ENCODE peak calls at places on chromosomes 3 and 15, in five cellular contexts. One of them, this sample, is unnamed.

GRCh38 chr3:99344216-99344615 is 294.2 kb upstream of the COL8A1 start:
- DNase-seq in HT1080: no peak
- DNase-seq in SJSA1: no peak
- DNase-seq in activated CD4-positive, alpha-beta T cell treated with anti-CD3 and anti-CD28 coated beads for 36 hours: no peak
- DNase-seq in left cardiac atrium: no peak
- DNase-seq in this sample: no peak

GRCh38 chr3:61685755-61686154 is 124.4 kb downstream of the PTPRG start:
- DNase-seq in HT1080: peak; percentile 10
- DNase-seq in SJSA1: no peak
- DNase-seq in activated CD4-positive, alpha-beta T cell treated with anti-CD3 and anti-CD28 coated beads for 36 hours: no peak
- DNase-seq in left cardiac atrium: no peak
- DNase-seq in this sample: no peak

GRCh38 chr15:52257734-52258062 is 37.9 kb downstream of the MYO5C start:
- DNase-seq in SJSA1: no peak
- DNase-seq in HT1080: no peak
- DNase-seq in left cardiac atrium: no peak
- DNase-seq in activated CD4-positive, alpha-beta T cell treated with anti-CD3 and anti-CD28 coated beads for 36 hours: no peak
- DNase-seq in this sample: no peak

GRCh38 chr3:69869643-69870042 is 129.9 kb upstream of the SAMMSON start:
- DNase-seq in left cardiac atrium: no peak
- DNase-seq in activated CD4-positive, alpha-beta T cell treated with anti-CD3 and anti-CD28 coated beads for 36 hours: no peak
- DNase-seq in SJSA1: no peak
- DNase-seq in HT1080: peak; percentile 42
- DNase-seq in this sample: no peak

GRCh38 chr3:191133359-191133758 is 65.7 kb upstream of the OSTN start:
- DNase-seq in SJSA1: no peak
- DNase-seq in HT1080: no peak
- DNase-seq in left cardiac atrium: no peak
- DNase-seq in activated CD4-positive, alpha-beta T cell treated with anti-CD3 and anti-CD28 coated beads for 36 hours: no peak
- DNase-seq in this sample: no peak

GRCh38 chr15:30919877-30920550 is 16.3 kb downstream of the FAN1 start:
- DNase-seq in left cardiac atrium: no peak
- DNase-seq in activated CD4-positive, alpha-beta T cell treated with anti-CD3 and anti-CD28 coated beads for 36 hours: no peak
- DNase-seq in HT1080: no peak
- DNase-seq in SJSA1: no peak
- DNase-seq in this sample: no peak

GRCh38 chr3:61451841-61452240 is 109.5 kb upstream of the PTPRG start:
- DNase-seq in left cardiac atrium: no peak
- DNase-seq in SJSA1: peak; percentile 7
- DNase-seq in activated CD4-positive, alpha-beta T cell treated with anti-CD3 and anti-CD28 coated beads for 36 hours: no peak
- DNase-seq in HT1080: peak; percentile 45
- DNase-seq in this sample: no peak

GRCh38 chr15:39110336-39110735 is 470.5 kb upstream of the THBS1 start:
- DNase-seq in left cardiac atrium: no peak
- DNase-seq in activated CD4-positive, alpha-beta T cell treated with anti-CD3 and anti-CD28 coated beads for 36 hours: no peak
- DNase-seq in HT1080: peak; percentile 85
- DNase-seq in SJSA1: peak; percentile 55
- DNase-seq in this sample: no peak

GRCh38 chr15:77027697-77028450 is 32.9 kb downstream of the PSTPIP1 start:
- DNase-seq in SJSA1: no peak
- DNase-seq in HT1080: no peak
- DNase-seq in left cardiac atrium: peak; percentile 48
- DNase-seq in activated CD4-positive, alpha-beta T cell treated with anti-CD3 and anti-CD28 coated beads for 36 hours: peak; percentile 4
- DNase-seq in this sample: no peak

GRCh38 chr3:9402410-9403228 is 5.2 kb downstream of the SETD5 start:
- DNase-seq in activated CD4-positive, alpha-beta T cell treated with anti-CD3 and anti-CD28 coated beads for 36 hours: no peak
- DNase-seq in SJSA1: no peak
- DNase-seq in left cardiac atrium: peak; percentile 47
- DNase-seq in HT1080: peak; percentile 16
- DNase-seq in this sample: no peak

GRCh38 chr15:55868707-55869106 is 124.7 kb downstream of the NEDD4 start:
- DNase-seq in left cardiac atrium: no peak
- DNase-seq in SJSA1: no peak
- DNase-seq in HT1080: peak; percentile 50
- DNase-seq in activated CD4-positive, alpha-beta T cell treated with anti-CD3 and anti-CD28 coated beads for 36 hours: no peak
- DNase-seq in this sample: no peak

GRCh38 chr3:157201648-157202278 is 41.8 kb upstream of the CCNL1 start:
- DNase-seq in left cardiac atrium: no peak
- DNase-seq in HT1080: peak; percentile 53
- DNase-seq in activated CD4-positive, alpha-beta T cell treated with anti-CD3 and anti-CD28 coated beads for 36 hours: no peak
- DNase-seq in SJSA1: peak; percentile 9
- DNase-seq in this sample: no peak

GRCh38 chr3:14461748-14462324 is 59.4 kb downstream of the SLC6A6 start:
- DNase-seq in HT1080: peak; percentile 59
- DNase-seq in left cardiac atrium: no peak
- DNase-seq in activated CD4-positive, alpha-beta T cell treated with anti-CD3 and anti-CD28 coated beads for 36 hours: peak; percentile 64
- DNase-seq in SJSA1: peak; percentile 55
- DNase-seq in this sample: peak; percentile 67

GRCh38 chr3:126342211-126342610 is 15.0 kb downstream of the KLF15 start:
- DNase-seq in left cardiac atrium: no peak
- DNase-seq in SJSA1: no peak
- DNase-seq in activated CD4-positive, alpha-beta T cell treated with anti-CD3 and anti-CD28 coated beads for 36 hours: no peak
- DNase-seq in HT1080: no peak
- DNase-seq in this sample: no peak

GRCh38 chr3:2268779-2269178 is 170.1 kb downstream of the CNTN4 start:
- DNase-seq in left cardiac atrium: no peak
- DNase-seq in SJSA1: no peak
- DNase-seq in HT1080: peak; percentile 1
- DNase-seq in activated CD4-positive, alpha-beta T cell treated with anti-CD3 and anti-CD28 coated beads for 36 hours: no peak
- DNase-seq in this sample: no peak

GRCh38 chr3:48747703-48748102 is 30.7 kb upstream of the IP6K2 start:
- DNase-seq in left cardiac atrium: peak; percentile 32
- DNase-seq in HT1080: no peak
- DNase-seq in activated CD4-positive, alpha-beta T cell treated with anti-CD3 and anti-CD28 coated beads for 36 hours: no peak
- DNase-seq in SJSA1: no peak
- DNase-seq in this sample: no peak

GRCh38 chr15:44130778-44131177 is 64.3 kb downstream of the FRMD5 start:
- DNase-seq in HT1080: no peak
- DNase-seq in left cardiac atrium: no peak
- DNase-seq in SJSA1: no peak
- DNase-seq in activated CD4-positive, alpha-beta T cell treated with anti-CD3 and anti-CD28 coated beads for 36 hours: no peak
- DNase-seq in this sample: no peak

GRCh38 chr15:40770147-40770721 is 454 bp downstream of the C15orf62 start:
- DNase-seq in activated CD4-positive, alpha-beta T cell treated with anti-CD3 and anti-CD28 coated beads for 36 hours: peak; percentile 33
- DNase-seq in left cardiac atrium: no peak
- DNase-seq in SJSA1: no peak
- DNase-seq in HT1080: no peak
- DNase-seq in this sample: no peak

GRCh38 chr3:16515885-16516420 is 2.5 kb upstream of the RFTN1 start:
- DNase-seq in SJSA1: no peak
- DNase-seq in left cardiac atrium: no peak
- DNase-seq in HT1080: no peak
- DNase-seq in activated CD4-positive, alpha-beta T cell treated with anti-CD3 and anti-CD28 coated beads for 36 hours: no peak
- DNase-seq in this sample: no peak

GRCh38 chr3:169146112-169146665 is 517.3 kb downstream of the MECOM start:
- DNase-seq in HT1080: no peak
- DNase-seq in activated CD4-positive, alpha-beta T cell treated with anti-CD3 and anti-CD28 coated beads for 36 hours: peak; percentile 16
- DNase-seq in left cardiac atrium: peak; percentile 75
- DNase-seq in SJSA1: peak; percentile 67
- DNase-seq in this sample: no peak

GRCh38 chr15:56254270-56254669 is 10.6 kb upstream of the RFX7 start:
- DNase-seq in left cardiac atrium: no peak
- DNase-seq in activated CD4-positive, alpha-beta T cell treated with anti-CD3 and anti-CD28 coated beads for 36 hours: no peak
- DNase-seq in HT1080: no peak
- DNase-seq in SJSA1: no peak
- DNase-seq in this sample: no peak

GRCh38 chr3:114673481-114673880 is 379.7 kb downstream of the TIGIT start:
- DNase-seq in HT1080: no peak
- DNase-seq in SJSA1: no peak
- DNase-seq in left cardiac atrium: no peak
- DNase-seq in activated CD4-positive, alpha-beta T cell treated with anti-CD3 and anti-CD28 coated beads for 36 hours: no peak
- DNase-seq in this sample: no peak

GRCh38 chr3:95521396-95521795 is 1293.0 kb upstream of the EPHA6 start:
- DNase-seq in activated CD4-positive, alpha-beta T cell treated with anti-CD3 and anti-CD28 coated beads for 36 hours: no peak
- DNase-seq in left cardiac atrium: no peak
- DNase-seq in SJSA1: no peak
- DNase-seq in HT1080: no peak
- DNase-seq in this sample: no peak

GRCh38 chr15:74901612-74902063 is 5.0 kb downstream of the FAM219B start:
- DNase-seq in SJSA1: peak; percentile 60
- DNase-seq in activated CD4-positive, alpha-beta T cell treated with anti-CD3 and anti-CD28 coated beads for 36 hours: peak; percentile 72
- DNase-seq in left cardiac atrium: no peak
- DNase-seq in HT1080: peak; percentile 55
- DNase-seq in this sample: no peak

GRCh38 chr3:127887321-127887720 is 27.7 kb upstream of the KBTBD12 start:
- DNase-seq in activated CD4-positive, alpha-beta T cell treated with anti-CD3 and anti-CD28 coated beads for 36 hours: no peak
- DNase-seq in HT1080: peak; percentile 94
- DNase-seq in left cardiac atrium: no peak
- DNase-seq in SJSA1: no peak
- DNase-seq in this sample: no peak

GRCh38 chr3:10975695-10976234 is 16.8 kb upstream of the SLC6A1 start:
- DNase-seq in left cardiac atrium: no peak
- DNase-seq in HT1080: no peak
- DNase-seq in SJSA1: no peak
- DNase-seq in activated CD4-positive, alpha-beta T cell treated with anti-CD3 and anti-CD28 coated beads for 36 hours: no peak
- DNase-seq in this sample: no peak

GRCh38 chr15:58530056-58530590 is 98.3 kb downstream of the LIPC start:
- DNase-seq in HT1080: no peak
- DNase-seq in SJSA1: no peak
- DNase-seq in activated CD4-positive, alpha-beta T cell treated with anti-CD3 and anti-CD28 coated beads for 36 hours: no peak
- DNase-seq in left cardiac atrium: no peak
- DNase-seq in this sample: no peak

GRCh38 chr3:180700941-180701340 is 21.7 kb upstream of the CCDC39 start:
- DNase-seq in SJSA1: no peak
- DNase-seq in HT1080: peak; percentile 35
- DNase-seq in activated CD4-positive, alpha-beta T cell treated with anti-CD3 and anti-CD28 coated beads for 36 hours: no peak
- DNase-seq in left cardiac atrium: no peak
- DNase-seq in this sample: no peak

GRCh38 chr15:99618941-99619411 is 53.2 kb downstream of the MEF2A start:
- DNase-seq in left cardiac atrium: no peak
- DNase-seq in HT1080: no peak
- DNase-seq in SJSA1: no peak
- DNase-seq in activated CD4-positive, alpha-beta T cell treated with anti-CD3 and anti-CD28 coated beads for 36 hours: no peak
- DNase-seq in this sample: no peak

GRCh38 chr3:108863799-108864135 is 41.2 kb downstream of the TRAT1 start:
- DNase-seq in HT1080: peak; percentile 60
- DNase-seq in SJSA1: no peak
- DNase-seq in activated CD4-positive, alpha-beta T cell treated with anti-CD3 and anti-CD28 coated beads for 36 hours: no peak
- DNase-seq in left cardiac atrium: no peak
- DNase-seq in this sample: no peak

GRCh38 chr3:105722943-105723556 is 145.8 kb downstream of the CBLB start:
- DNase-seq in activated CD4-positive, alpha-beta T cell treated with anti-CD3 and anti-CD28 coated beads for 36 hours: no peak
- DNase-seq in HT1080: no peak
- DNase-seq in SJSA1: no peak
- DNase-seq in left cardiac atrium: no peak
- DNase-seq in this sample: no peak

GRCh38 chr3:184348057-184348382 is 10.6 kb downstream of the FAM131A start:
- DNase-seq in SJSA1: no peak
- DNase-seq in activated CD4-positive, alpha-beta T cell treated with anti-CD3 and anti-CD28 coated beads for 36 hours: no peak
- DNase-seq in left cardiac atrium: no peak
- DNase-seq in HT1080: no peak
- DNase-seq in this sample: no peak

GRCh38 chr3:95434436-95434835 is 1371.6 kb downstream of the NSUN3 start:
- DNase-seq in left cardiac atrium: no peak
- DNase-seq in activated CD4-positive, alpha-beta T cell treated with anti-CD3 and anti-CD28 coated beads for 36 hours: no peak
- DNase-seq in SJSA1: no peak
- DNase-seq in HT1080: no peak
- DNase-seq in this sample: no peak

GRCh38 chr3:156445117-156445968 is 109.6 kb downstream of the SSR3 start:
- DNase-seq in SJSA1: no peak
- DNase-seq in activated CD4-positive, alpha-beta T cell treated with anti-CD3 and anti-CD28 coated beads for 36 hours: no peak
- DNase-seq in HT1080: peak; percentile 22
- DNase-seq in left cardiac atrium: no peak
- DNase-seq in this sample: no peak

GRCh38 chr3:100068758-100069345 is 45.4 kb downstream of the FILIP1L start:
- DNase-seq in left cardiac atrium: peak; percentile 81
- DNase-seq in SJSA1: peak; percentile 70
- DNase-seq in HT1080: peak; percentile 23
- DNase-seq in activated CD4-positive, alpha-beta T cell treated with anti-CD3 and anti-CD28 coated beads for 36 hours: peak; percentile 90
- DNase-seq in this sample: peak; percentile 43

GRCh38 chr15:100115711-100116090 is 226.1 kb downstream of the ADAMTS17 start:
- DNase-seq in left cardiac atrium: peak; percentile 44
- DNase-seq in SJSA1: no peak
- DNase-seq in HT1080: peak; percentile 62
- DNase-seq in activated CD4-positive, alpha-beta T cell treated with anti-CD3 and anti-CD28 coated beads for 36 hours: no peak
- DNase-seq in this sample: no peak

GRCh38 chr15:71883447-71883846 is 73.1 kb downstream of the NR2E3 start:
- DNase-seq in SJSA1: no peak
- DNase-seq in activated CD4-positive, alpha-beta T cell treated with anti-CD3 and anti-CD28 coated beads for 36 hours: no peak
- DNase-seq in left cardiac atrium: no peak
- DNase-seq in HT1080: no peak
- DNase-seq in this sample: no peak

GRCh38 chr3:181761906-181762305 is 50.2 kb downstream of the SOX2 start:
- DNase-seq in left cardiac atrium: no peak
- DNase-seq in activated CD4-positive, alpha-beta T cell treated with anti-CD3 and anti-CD28 coated beads for 36 hours: no peak
- DNase-seq in HT1080: no peak
- DNase-seq in SJSA1: no peak
- DNase-seq in this sample: no peak

GRCh38 chr3:183697610-183698317 is at the start of gene YEATS2:
- DNase-seq in left cardiac atrium: peak; percentile 73
- DNase-seq in activated CD4-positive, alpha-beta T cell treated with anti-CD3 and anti-CD28 coated beads for 36 hours: peak; percentile 91
- DNase-seq in HT1080: peak; percentile 70
- DNase-seq in SJSA1: peak; percentile 71
- DNase-seq in this sample: peak; percentile 76